ENCODE peak calls at places on chromosomes 2 and 18, in nine cellular contexts. Y is HFF-Myc, D is stomach, S is neural crest cell, X is glutamatergic neuron, P is astrocyte of the cerebellum, Q is HEK293T, W is pulmonary artery endothelial cell, G is B cell. K is an unnamed sample.

GRCh38 chr18:68041327-68041726 is 524.8 kb upstream of the DSEL start:
- DNase-seq in Y (no peak), D (no peak), S (no peak), X (no peak), P (no peak), Q (no peak), W (no peak), G (no peak), K (no peak)

GRCh38 chr18:55856191-55856590 is 268.2 kb upstream of the TCF4 start:
- DNase-seq in Y (peak; percentile 76), D (no peak), S (no peak), X (no peak), P (peak; percentile 86), Q (no peak), W (peak; percentile 80), G (no peak), K (peak; percentile 62)

GRCh38 chr2:181304011-181304844 is 153.0 kb upstream of the ITGA4 start:
- DNase-seq in Y (no peak), D (no peak), S (no peak), X (no peak), P (no peak), Q (no peak), W (no peak), G (peak; percentile 73), K (no peak)

GRCh38 chr18:8264861-8265411 is 344.3 kb upstream of the RAB12 start:
- DNase-seq in Y (no peak), D (no peak), S (no peak), X (no peak), P (no peak), Q (no peak), W (no peak), G (no peak), K (no peak)

GRCh38 chr2:46056541-46056940 is 240.7 kb upstream of the EPAS1 start:
- DNase-seq in Y (no peak), D (no peak), S (no peak), X (no peak), P (no peak), Q (no peak), W (no peak), G (no peak), K (no peak)

GRCh38 chr2:34096552-34097171 is 497.6 kb upstream of the FAM98A start:
- DNase-seq in Y (peak; percentile 32), D (peak; percentile 60), S (peak; percentile 71), X (peak; percentile 58), P (peak; percentile 65), Q (peak; percentile 22), W (peak; percentile 27), G (peak; percentile 51), K (peak; percentile 12)

GRCh38 chr2:38572167-38572566 is 30.6 kb downstream of the HNRNPLL start:
- DNase-seq in Y (peak; percentile 12), D (no peak), S (no peak), X (no peak), P (no peak), Q (no peak), W (no peak), G (no peak), K (no peak)

GRCh38 chr2:31581124-31581795 is 522 bp upstream of the SRD5A2 start:
- DNase-seq in Y (no peak), D (no peak), S (no peak), X (no peak), P (no peak), Q (no peak), W (no peak), G (no peak), K (no peak)

GRCh38 chr2:101753207-101753616 is 55.7 kb downstream of the MAP4K4 start:
- DNase-seq in Y (no peak), D (no peak), S (no peak), X (no peak), P (no peak), Q (no peak), W (no peak), G (no peak), K (no peak)

GRCh38 chr2:217367464-217367863 is 507.6 kb upstream of the TNP1 start:
- DNase-seq in Y (no peak), D (no peak), S (no peak), X (no peak), P (no peak), Q (no peak), W (no peak), G (no peak), K (no peak)

GRCh38 chr2:127681288-127681771 is 6.0 kb upstream of the LIMS2 start:
- DNase-seq in Y (no peak), D (no peak), S (no peak), X (no peak), P (no peak), Q (no peak), W (no peak), G (peak; percentile 25), K (no peak)

GRCh38 chr2:1051075-1051474 is 100.4 kb downstream of the SNTG2 start:
- DNase-seq in Y (no peak), D (no peak), S (no peak), X (no peak), P (no peak), Q (peak; percentile 28), W (no peak), G (no peak), K (no peak)

GRCh38 chr18:8987250-8987649 is 115.2 kb upstream of the NDUFV2 start:
- DNase-seq in Y (no peak), D (no peak), S (no peak), X (no peak), P (no peak), Q (no peak), W (no peak), G (no peak), K (peak; percentile 24)

GRCh38 chr2:215693269-215693998 is 257.6 kb upstream of the FN1 start:
- DNase-seq in Y (no peak), D (no peak), S (no peak), X (no peak), P (peak; percentile 78), Q (no peak), W (peak; percentile 59), G (no peak), K (peak; percentile 57)

GRCh38 chr2:132668189-132668833 is 1.7 kb downstream of the LYPD1 start:
- DNase-seq in Y (no peak), D (no peak), S (peak; percentile 51), X (peak; percentile 83), P (no peak), Q (peak; percentile 39), W (no peak), G (no peak), K (no peak)

GRCh38 chr2:20600756-20601325 is 50.1 kb downstream of the HS1BP3 start:
- DNase-seq in Y (no peak), D (no peak), S (no peak), X (no peak), P (no peak), Q (no peak), W (no peak), G (no peak), K (no peak)

GRCh38 chr18:25251127-25251526 is 100.8 kb downstream of the ZNF521 start:
- DNase-seq in Y (peak; percentile 20), D (no peak), S (no peak), X (no peak), P (no peak), Q (no peak), W (no peak), G (no peak), K (no peak)

GRCh38 chr2:181682026-181682789 is 1.9 kb upstream of the NEUROD1 start:
- DNase-seq in Y (no peak), D (no peak), S (no peak), X (no peak), P (no peak), Q (no peak), W (no peak), G (peak; percentile 48), K (no peak)

GRCh38 chr2:73685770-73686438 is 43.7 kb upstream of the NAT8 start:
- DNase-seq in Y (no peak), D (peak; percentile 66), S (no peak), X (no peak), P (no peak), Q (no peak), W (no peak), G (no peak), K (no peak)

GRCh38 chr2:189499137-189499536 is 57.9 kb downstream of the WDR75 start:
- DNase-seq in Y (no peak), D (no peak), S (no peak), X (no peak), P (no peak), Q (no peak), W (no peak), G (no peak), K (no peak)

GRCh38 chr2:221350621-221351020 is 221.5 kb downstream of the EPHA4 start:
- DNase-seq in Y (no peak), D (no peak), S (no peak), X (no peak), P (no peak), Q (no peak), W (no peak), G (no peak), K (no peak)

GRCh38 chr2:119426801-119427395 is 4.8 kb upstream of the TMEM37 start:
- DNase-seq in Y (no peak), D (peak; percentile 89), S (no peak), X (no peak), P (no peak), Q (no peak), W (no peak), G (no peak), K (no peak)

GRCh38 chr2:215950009-215950408 is 63.3 kb downstream of the MREG start:
- DNase-seq in Y (peak; percentile 40), D (no peak), S (no peak), X (no peak), P (peak; percentile 32), Q (peak; percentile 46), W (no peak), G (peak; percentile 19), K (no peak)

GRCh38 chr2:96145028-96145939 is at the start of gene DUSP2:
- DNase-seq in Y (no peak), D (peak; percentile 82), S (no peak), X (peak; percentile 53), P (no peak), Q (peak; percentile 64), W (no peak), G (peak; percentile 98), K (peak; percentile 61)

GRCh38 chr2:46963961-46964673 is 48.5 kb upstream of the MCFD2 start:
- DNase-seq in Y (no peak), D (no peak), S (no peak), X (no peak), P (no peak), Q (no peak), W (no peak), G (no peak), K (no peak)

GRCh38 chr2:187547353-187547979 is 6.8 kb downstream of the TFPI start:
- DNase-seq in Y (peak; percentile 85), D (no peak), S (no peak), X (no peak), P (peak; percentile 71), Q (no peak), W (peak; percentile 82), G (no peak), K (peak; percentile 89)

GRCh38 chr2:26610504-26611335 is 30.4 kb downstream of the CIB4 start:
- DNase-seq in Y (no peak), D (peak; percentile 63), S (no peak), X (no peak), P (no peak), Q (no peak), W (no peak), G (no peak), K (no peak)

K was measured in HS-27A.